ENCODE peak calls at places on chromosomes 4 and X, in seven cellular contexts. N is MM.1S, S is cardiac muscle cell, K is breast epithelium, H is mucosa of descending colon, Q is lung, G is thyroid gland. F is an unnamed sample.

GRCh38 chrX:124981420-124981819 is 338.3 kb upstream of the TEX13C start:
- DNase-seq in N (no peak), S (no peak), K (no peak), H (no peak), Q (no peak), G (no peak), F (no peak)

GRCh38 chr4:71338846-71339593 is at the start of gene SLC4A4:
- DNase-seq in N (no peak), S (peak; percentile 15), K (no peak), H (no peak), Q (no peak), G (no peak), F (no peak)

GRCh38 chrX:109270580-109271484 is 211.1 kb downstream of the GUCY2F start:
- DNase-seq in N (peak; percentile 97), S (peak; percentile 70), K (no peak), H (peak; percentile 25), Q (peak; percentile 33), G (no peak), F (peak; percentile 6)

GRCh38 chrX:24260827-24261550 is 52.9 kb downstream of the SUPT20HL2 start:
- DNase-seq in N (no peak), S (peak; percentile 82), K (no peak), H (peak; percentile 25), Q (no peak), G (peak; percentile 5), F (no peak)

GRCh38 chrX:7109838-7110793 is 37.4 kb upstream of the STS start:
- DNase-seq in N (no peak), S (no peak), K (no peak), H (no peak), Q (no peak), G (peak; percentile 6), F (no peak)

GRCh38 chrX:31555506-31555905 is 483.7 kb upstream of the FTHL17 start:
- DNase-seq in N (no peak), S (peak; percentile 48), K (no peak), H (no peak), Q (no peak), G (no peak), F (no peak)

GRCh38 chr4:4836044-4836443 is 23.4 kb upstream of the MSX1 start:
- DNase-seq in N (no peak), S (no peak), K (no peak), H (no peak), Q (no peak), G (no peak), F (no peak)

GRCh38 chrX:50853399-50853798 is 39.4 kb upstream of the SHROOM4 start:
- DNase-seq in N (no peak), S (no peak), K (no peak), H (no peak), Q (no peak), G (no peak), F (no peak)

GRCh38 chrX:48834383-48834709 is 1.1 kb downstream of the PCSK1N start:
- DNase-seq in N (no peak), S (no peak), K (no peak), H (no peak), Q (no peak), G (no peak), F (no peak)

GRCh38 chrX:106862972-106863688 is 40.0 kb downstream of the RIPPLY1 start:
- DNase-seq in N (peak; percentile 26), S (peak; percentile 5), K (no peak), H (peak; percentile 14), Q (peak; percentile 30), G (no peak), F (peak; percentile 56)

GRCh38 chr4:2914220-2915126 is 48.7 kb downstream of the NOP14 start:
- DNase-seq in N (no peak), S (no peak), K (no peak), H (no peak), Q (peak; percentile 61), G (no peak), F (no peak)

DNA sequence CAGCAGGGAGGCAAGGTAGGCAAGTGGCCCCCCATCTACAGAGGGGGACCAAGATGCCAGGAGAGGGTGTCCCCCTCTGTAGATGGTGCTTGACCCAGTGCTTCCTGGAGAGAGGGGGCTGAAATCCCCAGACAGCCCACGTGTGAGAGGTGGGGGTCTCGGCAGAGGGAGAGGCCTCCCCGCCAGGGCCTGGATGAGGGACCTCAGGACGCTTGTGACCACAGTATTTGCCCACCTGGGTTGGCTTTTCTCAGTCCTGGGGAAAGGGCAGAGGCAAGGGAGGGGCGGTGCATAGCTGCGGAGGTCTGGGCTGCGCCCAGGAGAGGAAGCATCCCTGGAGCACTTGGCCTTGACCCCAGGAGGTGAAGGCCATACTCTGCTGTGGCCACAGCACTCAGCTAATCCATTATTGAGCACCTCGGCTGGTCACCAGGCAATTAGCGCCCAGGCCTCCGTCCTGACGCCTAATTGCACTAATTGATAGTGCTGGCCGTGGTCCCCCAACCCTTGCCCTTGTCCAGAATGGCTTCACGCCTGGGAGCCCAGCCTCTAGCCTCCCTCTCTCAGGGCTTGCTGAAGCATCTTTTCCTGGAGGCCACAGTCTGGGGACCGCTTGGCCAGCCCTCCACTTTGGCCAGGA is 30.7 kb downstream of the HMX1 start:
- DNase-seq in N (no peak), S (no peak), K (peak; percentile 27), H (no peak), Q (no peak), G (no peak), F (peak; percentile 2)
- H3K4me1 ChIP-seq in N (no peaks in the 10 kb centered on the region), S (no peaks in the 10 kb centered on the region), K (no peaks in the 10 kb centered on the region), H (no peaks in the 10 kb centered on the region), Q (no peaks in the 10 kb centered on the region), G (no peaks in the 10 kb centered on the region), F (no peaks in the 10 kb centered on the region)

DNA sequence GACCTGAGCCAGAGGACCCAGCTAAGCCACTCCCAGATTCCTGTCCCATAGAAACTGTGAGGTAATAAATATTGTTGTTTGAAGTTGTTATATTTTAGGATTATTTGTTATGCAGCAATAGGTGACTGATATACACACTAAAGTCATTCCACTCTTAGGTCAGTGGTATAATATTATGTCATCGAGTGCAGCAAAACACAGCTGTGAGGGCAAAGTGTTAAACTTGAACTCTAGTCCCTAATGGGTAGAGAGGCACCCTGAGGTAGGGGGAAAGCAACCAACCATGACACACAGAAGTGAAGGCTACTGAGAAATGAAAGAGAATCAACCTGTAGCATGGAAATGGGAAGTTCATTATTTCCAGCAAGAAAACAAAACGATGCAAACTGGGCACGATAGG is 66.6 kb downstream of the ATXN3L start:
- DNase-seq in N (no peak), S (no peak), K (no peak), H (no peak), Q (no peak), G (no peak), F (no peak)
- H3K4me1 ChIP-seq in N (peaks cover 48% of the 10 kb centered on the region), S (no peaks in the 10 kb centered on the region), K (no peaks in the 10 kb centered on the region), H (no peaks in the 10 kb centered on the region), Q (no peaks in the 10 kb centered on the region), G (no peaks in the 10 kb centered on the region), F (peaks cover 8% of the 10 kb centered on the region)

DNA sequence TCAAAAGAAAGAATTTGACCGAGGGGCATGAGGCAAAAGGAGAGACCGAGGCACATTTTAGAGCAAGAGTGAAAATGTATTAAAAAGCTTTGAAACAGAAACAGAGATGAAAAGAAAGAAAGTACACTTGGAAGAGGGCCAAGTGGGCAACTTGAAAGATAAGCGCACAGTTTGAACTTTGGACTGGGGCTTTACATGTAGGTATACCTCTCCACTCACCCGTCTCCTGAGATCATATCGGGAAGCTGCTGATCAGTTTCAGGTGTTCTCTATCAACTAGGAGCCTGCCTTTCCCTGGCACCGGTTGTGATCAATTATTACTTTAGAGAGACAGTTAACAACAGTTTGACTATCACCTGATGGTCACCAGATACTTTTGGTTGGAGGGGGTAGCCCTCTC is 2666.5 kb downstream of the ARAP2 start:
- DNase-seq in N (no peak), S (no peak), K (no peak), H (no peak), Q (no peak), G (no peak), F (no peak)
- H3K4me1 ChIP-seq in N (no peaks in the 10 kb centered on the region), S (no peaks in the 10 kb centered on the region), K (no peaks in the 10 kb centered on the region), H (no peaks in the 10 kb centered on the region), Q (no peaks in the 10 kb centered on the region), G (no peaks in the 10 kb centered on the region), F (no peaks in the 10 kb centered on the region)

DNA sequence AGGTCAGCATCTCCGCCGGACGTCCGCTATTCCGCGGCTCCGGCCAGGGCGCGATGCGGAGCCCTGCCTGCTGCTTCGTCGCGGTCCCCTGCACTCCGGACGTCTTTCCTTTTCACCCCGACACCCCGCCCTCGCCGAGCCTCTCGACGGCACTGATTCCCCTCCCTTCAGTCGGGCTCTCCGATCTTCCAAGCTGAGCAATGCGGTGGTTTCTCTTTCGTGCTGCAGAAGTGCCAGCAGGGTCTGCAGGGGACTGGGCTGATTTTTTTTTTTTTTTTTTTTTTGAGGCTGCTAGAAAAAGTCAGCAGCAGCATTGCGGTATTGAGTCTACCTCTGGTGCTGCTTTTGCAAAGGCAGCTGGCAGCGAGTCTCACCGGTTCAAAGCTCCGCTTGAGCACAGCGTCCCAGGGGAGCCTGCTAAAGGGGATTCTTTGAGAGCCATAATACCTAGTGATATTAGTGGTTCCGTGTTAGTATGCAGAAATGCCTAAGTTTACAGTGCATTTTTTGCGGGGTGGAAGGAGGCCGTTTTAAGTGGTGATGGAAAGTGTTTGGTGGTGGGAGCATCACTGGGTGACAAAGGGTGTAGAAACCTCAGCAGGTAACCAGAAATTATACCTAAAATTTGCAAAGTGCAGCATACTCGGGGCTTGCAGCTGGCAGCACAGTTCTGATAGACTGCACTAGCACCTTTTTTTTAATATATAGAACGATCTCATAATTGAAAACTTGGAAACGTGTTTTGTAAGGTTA is 969 bp downstream of the STIM2 start:
- DNase-seq in N (peak; percentile 85), S (peak; percentile 69), K (peak; percentile 57), H (peak; percentile 84), Q (peak; percentile 80), G (peak; percentile 79), F (peak; percentile 62)
- H3K4me1 ChIP-seq in N (peaks cover 23% of the 10 kb centered on the region), S (peaks cover 25% of the 10 kb centered on the region), K (no peaks in the 10 kb centered on the region), H (peaks cover 31% of the 10 kb centered on the region), Q (no peaks in the 10 kb centered on the region), G (peaks cover 30% of the 10 kb centered on the region), F (peaks cover 63% of the 10 kb centered on the region)

GRCh38 chr4:94528792-94529451 is 77.2 kb downstream of the PDLIM5 start:
- DNase-seq in N (no peak), S (no peak), K (no peak), H (no peak), Q (no peak), G (no peak), F (no peak)
- H3K4me1 ChIP-seq in N (peaks cover 5% of the 10 kb centered on the region), S (peaks cover 58% of the 10 kb centered on the region), K (no peaks in the 10 kb centered on the region), H (peaks cover 2% of the 10 kb centered on the region), Q (peaks cover 6% of the 10 kb centered on the region), G (peaks cover 15% of the 10 kb centered on the region), F (peaks cover 41% of the 10 kb centered on the region)

GRCh38 chrX:135695471-135695870 is 18.0 kb upstream of the CT45A1 start:
- DNase-seq in N (no peak), S (no peak), K (no peak), H (no peak), Q (no peak), G (no peak), F (no peak)
- H3K4me1 ChIP-seq in N (no peaks in the 10 kb centered on the region), S (no peaks in the 10 kb centered on the region), K (no peaks in the 10 kb centered on the region), H (no peaks in the 10 kb centered on the region), Q (no peaks in the 10 kb centered on the region), G (no peaks in the 10 kb centered on the region), F (no peaks in the 10 kb centered on the region)

GRCh38 chrX:19863237-19864223 is 23.9 kb downstream of the SH3KBP1 start:
- DNase-seq in N (no peak), S (no peak), K (no peak), H (no peak), Q (no peak), G (peak; percentile 45), F (no peak)
- H3K4me1 ChIP-seq in N (peaks cover 30% of the 10 kb centered on the region), S (no peaks in the 10 kb centered on the region), K (no peaks in the 10 kb centered on the region), H (no peaks in the 10 kb centered on the region), Q (peaks cover 5% of the 10 kb centered on the region), G (no peaks in the 10 kb centered on the region), F (no peaks in the 10 kb centered on the region)

GRCh38 chr4:184401397-184402171 is 72.8 kb downstream of the IRF2 start:
- DNase-seq in N (no peak), S (no peak), K (no peak), H (no peak), Q (no peak), G (no peak), F (no peak)
- H3K4me1 ChIP-seq in N (peaks cover 47% of the 10 kb centered on the region), S (no peaks in the 10 kb centered on the region), K (no peaks in the 10 kb centered on the region), H (peaks cover 5% of the 10 kb centered on the region), Q (peaks cover 3% of the 10 kb centered on the region), G (no peaks in the 10 kb centered on the region), F (no peaks in the 10 kb centered on the region)